ENCODE peak calls at places on chromosome 21, in seven cellular contexts. A, M, S, V, J, K and C are unnamed samples. For H3K4me1, the result is how much of the 10 kb centered on the place peaks cover.

GRCh38 chr21:42796327-42797062 is 82.8 kb downstream of the WDR4 start:
- DNase-seq in A (no peak), M (no peak), S (no peak), V (no peak), J (no peak), K (no peak), C (no peak)

GRCh38 chr21:42021751-42022430 is 11.7 kb upstream of the ZBTB21 start:
- DNase-seq in A (peak), M (no peak), S (no peak), V (peak), J (no peak), K (no peak), C (no peak)

GRCh38 chr21:42424848-42425602 is 21.3 kb downstream of the UBASH3A start:
- DNase-seq in A (no peak), M (no peak), S (no peak), V (no peak), J (no peak), K (no peak), C (no peak)

GRCh38 chr21:14321042-14321441 is 61.9 kb downstream of the HSPA13 start:
- DNase-seq in A (no peak), M (no peak), S (no peak), V (no peak), J (peak), K (no peak), C (no peak)

GRCh38 chr21:28252923-28253322 is 739.8 kb downstream of the LTN1 start:
- DNase-seq in A (no peak), M (no peak), S (no peak), V (no peak), J (no peak), K (no peak), C (no peak)

GRCh38 chr21:41399401-41399800 is 26.6 kb upstream of the MX1 start:
- DNase-seq in A (no peak), M (no peak), S (no peak), V (no peak), J (no peak), K (no peak), C (no peak)

GRCh38 chr21:42234464-42235241 is 15.7 kb downstream of the ABCG1 start:
- DNase-seq in A (peak), M (peak), S (peak), V (peak), J (peak), K (peak), C (peak)

GRCh38 chr21:43292041-43292865 is 123.4 kb downstream of the CRYAA start:
- DNase-seq in A (no peak), M (no peak), S (no peak), V (peak), J (no peak), K (no peak), C (peak)

GRCh38 chr21:42161957-42162681 is 56.8 kb upstream of the ABCG1 start:
- DNase-seq in A (peak), M (peak), S (peak), V (no peak), J (no peak), K (no peak), C (peak)

GRCh38 chr21:37580690-37581089 is 214.1 kb downstream of the DYRK1A start:
- DNase-seq in A (no peak), M (no peak), S (no peak), V (no peak), J (no peak), K (no peak), C (no peak)
- H3K27ac ChIP-seq in A (no peak), M (no peak), S (no peak), V (no peak), J (no peak), K (no peak), C (no peak)

GRCh38 chr21:35616090-35616489 is 444.2 kb downstream of the SETD4 start:
- DNase-seq in A (no peak), M (no peak), S (peak), V (no peak), J (peak), K (no peak), C (no peak)
- TF ChIP-seq CTCF in A (no peak), M (peak), S (peak), V (peak), J (peak), K (peak), C (peak)

GRCh38 chr21:39687069-39687468 is 57.9 kb upstream of the IGSF5 start:
- DNase-seq in A (no peak), M (no peak), S (no peak), V (no peak), J (no peak), K (no peak), C (no peak)

GRCh38 chr21:39688010-39688409 is 57.0 kb upstream of the IGSF5 start:
- DNase-seq in A (no peak), M (no peak), S (no peak), V (no peak), J (no peak), K (no peak), C (no peak)

GRCh38 chr21:39686636-39687035 is 58.3 kb upstream of the IGSF5 start:
- DNase-seq in A (no peak), M (no peak), S (no peak), V (no peak), J (no peak), K (no peak), C (no peak)

GRCh38 chr21:39685991-39686390 is 59.0 kb upstream of the IGSF5 start:
- DNase-seq in A (no peak), M (no peak), S (no peak), V (no peak), J (no peak), K (no peak), C (no peak)

DNA sequence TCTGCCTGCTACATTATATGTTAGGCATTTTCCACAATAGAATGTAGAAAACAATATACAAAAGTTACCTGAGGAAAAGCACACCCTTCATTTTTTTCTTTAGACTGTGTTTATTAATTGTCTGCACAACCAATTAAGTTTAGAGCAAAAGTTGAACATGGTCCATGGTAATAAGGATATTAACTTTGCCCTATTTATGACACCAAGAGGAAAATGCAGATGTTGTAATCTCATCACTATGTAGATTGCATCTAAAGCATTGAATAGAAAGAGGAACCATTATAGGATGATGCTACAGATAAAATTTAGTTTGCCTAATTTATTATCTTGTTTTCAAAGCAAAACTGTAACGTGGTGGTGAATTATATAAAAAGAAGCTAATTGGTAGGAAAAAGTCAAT is 59.7 kb upstream of the IGSF5 start:
- DNase-seq in A (no peak), M (no peak), S (no peak), V (no peak), J (no peak), K (no peak), C (no peak)
- H3K4me1 ChIP-seq in A (under half), M (under half), S (under half), V (under half), J (under half), K (under half), C (under half)

GRCh38 chr21:16420086-16420724 is 690.4 kb downstream of the USP25 start:
- DNase-seq in A (no peak), M (peak), S (no peak), V (no peak), J (peak), K (peak), C (no peak)
- H3K27ac ChIP-seq in A (no peak), M (peak), S (no peak), V (peak), J (no peak), K (no peak), C (peak)

DNA sequence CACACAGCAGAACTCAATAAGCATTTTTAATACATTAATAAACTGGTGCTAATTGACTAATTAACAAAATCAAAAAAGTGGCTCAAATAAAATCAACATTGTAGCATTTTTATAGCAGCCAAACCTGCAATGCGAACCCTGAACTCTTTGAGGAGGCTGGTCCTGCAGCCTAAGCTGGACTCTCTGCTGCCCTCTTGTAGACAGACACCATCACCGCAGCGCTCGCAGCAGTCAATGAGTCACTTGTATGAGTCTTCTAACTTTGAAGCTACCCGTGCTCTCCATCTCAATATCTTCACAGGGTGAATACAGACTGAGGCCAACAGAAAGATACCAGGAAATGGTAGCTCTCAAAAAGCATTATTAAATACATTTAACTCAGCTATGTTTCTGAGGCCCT is 9.7 kb upstream of the KRTAP7-1 start:
- DNase-seq in A (peak), M (peak), S (peak), V (no peak), J (no peak), K (no peak), C (no peak)
- TF ChIP-seq CTCF in A (peak), M (peak), S (peak), V (no peak), J (no peak), K (no peak), C (peak)

DNA sequence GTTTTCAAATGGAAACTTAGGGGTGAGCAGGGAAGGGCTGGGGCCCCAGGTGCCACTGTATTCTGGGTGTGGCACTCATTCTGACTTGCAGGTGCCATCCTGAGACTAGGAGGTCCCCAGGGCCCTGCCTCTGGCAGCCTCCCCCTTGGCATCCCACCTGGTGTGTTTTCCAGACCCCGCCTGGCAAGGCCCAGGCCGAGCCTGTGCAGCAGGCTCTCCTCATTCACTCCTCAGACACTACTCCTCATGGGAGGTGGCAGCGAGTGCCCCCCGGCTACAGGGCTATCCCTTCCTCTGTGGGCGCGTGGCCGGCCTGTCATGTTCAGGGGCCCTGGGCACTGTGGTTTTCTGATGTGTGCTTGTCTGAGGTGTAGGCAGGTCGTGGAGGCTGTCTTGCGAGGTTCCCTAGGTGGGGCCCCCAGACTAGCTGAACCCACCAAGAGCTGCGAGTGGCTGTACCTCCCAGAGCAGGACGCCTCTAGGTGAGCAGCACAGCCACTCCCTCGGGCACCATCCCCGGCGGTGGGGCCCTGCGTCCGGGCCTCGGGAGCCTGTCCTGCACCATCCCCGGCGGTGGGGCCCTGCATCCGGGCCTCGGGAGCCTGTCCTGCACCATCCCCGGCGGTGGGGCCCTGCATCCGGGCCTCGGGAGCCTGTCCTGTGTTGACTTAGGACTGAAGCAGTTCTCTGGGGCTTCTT is 13.2 kb downstream of the SLX9 start:
- DNase-seq in A (no peak), M (no peak), S (no peak), V (peak), J (no peak), K (no peak), C (peak)
- H3K4me1 ChIP-seq in A (under half), M (under half), S (under half), V (under half), J (under half), K (under half), C (under half)

GRCh38 chr21:33266784-33267135 is 593 bp downstream of the IL10RB start:
- DNase-seq in A (no peak), M (no peak), S (peak), V (no peak), J (no peak), K (peak), C (peak)

GRCh38 chr21:33268392-33268735 is 2.2 kb downstream of the IL10RB start:
- DNase-seq in A (no peak), M (no peak), S (no peak), V (no peak), J (no peak), K (peak), C (no peak)

GRCh38 chr21:33267250-33267649 is 1.1 kb downstream of the IL10RB start:
- DNase-seq in A (no peak), M (no peak), S (no peak), V (no peak), J (no peak), K (no peak), C (no peak)

GRCh38 chr21:33270986-33271385 is 4.8 kb downstream of the IL10RB start:
- DNase-seq in A (no peak), M (no peak), S (no peak), V (no peak), J (no peak), K (no peak), C (no peak)

DNA sequence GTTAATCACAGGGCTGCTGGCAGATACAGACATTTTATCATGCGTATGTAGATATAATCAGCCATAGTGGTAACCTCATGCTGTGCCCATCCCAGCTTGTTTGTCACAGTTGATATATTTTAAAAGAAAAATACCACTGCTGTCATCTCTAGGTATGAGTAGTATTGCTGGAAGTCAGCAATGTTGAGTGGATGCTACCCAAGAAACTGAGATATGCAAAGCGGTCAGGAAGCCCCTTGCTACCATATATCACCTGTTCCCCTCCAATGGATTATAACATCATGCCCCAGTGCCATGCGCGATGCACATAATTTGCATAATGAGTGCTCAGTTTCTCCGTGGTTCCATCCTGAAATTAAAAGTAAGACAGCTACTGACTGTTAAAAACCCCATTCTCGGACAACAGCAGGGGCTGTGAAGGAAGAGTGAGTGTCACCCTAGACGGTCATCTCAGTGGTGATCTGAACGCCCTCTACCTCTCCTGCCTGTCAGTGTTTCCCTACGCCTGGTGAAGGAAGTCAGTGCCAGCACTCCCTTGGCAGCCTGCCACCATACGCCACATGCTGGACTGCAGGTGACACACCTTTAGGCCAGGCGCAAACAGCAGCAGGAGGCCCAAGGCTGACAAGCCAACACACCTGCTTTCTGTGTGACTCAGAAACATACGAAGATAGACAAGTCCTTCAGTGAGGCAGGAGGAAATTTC is 2.7 kb downstream of the IL10RB start:
- DNase-seq in A (no peak), M (no peak), S (peak), V (no peak), J (no peak), K (peak), C (peak)
- H3K27ac ChIP-seq in A (no peak), M (peak), S (peak), V (peak), J (no peak), K (peak), C (no peak)